ENCODE peak calls at places on chromosomes 3 and 15, in nine cellular contexts. G is endothelial cell; A is T-helper 9 cell; N is HuH-7; P is kidney tubule cell; S is CD4-positive, alpha-beta memory T cell; U is NCI-H2171 treated with DMSO at 0.1 percent for 48 hours; Z is activated T-helper 9 cell treated with anti-CD3 and anti-CD28 coated beads, Interleukin-2, amount 50 U/mL, for 16 hours; K is skeletal muscle cell. H is an unnamed sample.

GRCh38 chr3:12993022-12993622 is 80.1 kb downstream of the IQSEC1 start:
- DNase-seq in G (no peak), A (no peak), N (peak), P (peak), S (no peak), U (no peak), Z (no peak), K (no peak), H (no peak)

GRCh38 chr3:8610961-8611360 is 33.6 kb downstream of the SSUH2 start:
- DNase-seq in G (no peak), A (no peak), N (no peak), P (no peak), S (no peak), U (no peak), Z (no peak), K (no peak), H (no peak)

GRCh38 chr3:42851228-42851834 is 24.3 kb downstream of the CYP8B1 start:
- DNase-seq in G (no peak), A (no peak), N (no peak), P (peak), S (no peak), U (no peak), Z (no peak), K (no peak), H (no peak)

GRCh38 chr3:62131620-62132019 is 241.7 kb downstream of the FEZF2 start:
- DNase-seq in G (no peak), A (no peak), N (no peak), P (peak), S (no peak), U (no peak), Z (no peak), K (no peak), H (no peak)

GRCh38 chr3:129448187-129448895 is 8.3 kb downstream of the IFT122 start:
- DNase-seq in G (no peak), A (no peak), N (no peak), P (peak), S (no peak), U (no peak), Z (no peak), K (no peak), H (no peak)

GRCh38 chr3:40118031-40118610 is 191.4 kb upstream of the EIF1B start:
- DNase-seq in G (no peak), A (no peak), N (no peak), P (no peak), S (no peak), U (no peak), Z (no peak), K (no peak), H (no peak)

GRCh38 chr3:40398346-40398745 is 11.4 kb downstream of the ENTPD3 start:
- DNase-seq in G (no peak), A (no peak), N (peak), P (peak), S (no peak), U (no peak), Z (no peak), K (no peak), H (peak)

GRCh38 chr3:61257148-61257547 is 5.9 kb upstream of the FHIT start:
- DNase-seq in G (no peak), A (no peak), N (no peak), P (no peak), S (no peak), U (no peak), Z (no peak), K (no peak), H (no peak)

GRCh38 chr3:64011685-64012084 is 11.6 kb downstream of the PSMD6 start:
- DNase-seq in G (no peak), A (no peak), N (no peak), P (peak), S (no peak), U (no peak), Z (no peak), K (peak), H (no peak)

GRCh38 chr15:90889313-90889730 is 5.0 kb downstream of the FES start:
- DNase-seq in G (no peak), A (no peak), N (no peak), P (no peak), S (no peak), U (no peak), Z (no peak), K (no peak), H (peak)

H was measured in SW480.